ENCODE peak calls at places on chromosomes 1 and 21, in ten cellular contexts. X is effector memory CD4-positive, alpha-beta T cell; F is lung; B is CD4-positive, alpha-beta memory T cell; A is CD8-positive, alpha-beta T cell; W is lower lobe of right lung; O is thoracic aorta; D is cardiac muscle cell; T is A549; E is BE2C. V is an unnamed sample. For H3K9me3 and H3K4me1, the result is how much of the 10 kb centered on the place peaks cover.

GRCh38 chr1:162357681-162358266 is 18.9 kb downstream of the SPATA46 start:
- DNase-seq in X (no peak), D (peak), E (peak), T (peak), W (no peak), A (no peak), O (no peak), F (no peak), B (no peak), V (peak)

GRCh38 chr1:170012920-170013319 is 61.6 kb downstream of the KIFAP3 start:
- DNase-seq in D (no peak), W (no peak), X (no peak), B (no peak), E (no peak), O (no peak), F (no peak), A (no peak), T (no peak), V (no peak)

GRCh38 chr1:203163891-203164635 is 11.6 kb downstream of the MYBPH start:
- DNase-seq in W (peak), A (no peak), F (no peak), X (no peak), O (no peak), D (no peak), B (no peak), T (no peak), E (no peak), V (no peak)

GRCh38 chr1:202221911-202222909 is 28.6 kb downstream of the LGR6 start:
- DNase-seq in X (no peak), T (no peak), W (no peak), E (no peak), O (no peak), D (no peak), B (no peak), F (no peak), A (no peak), V (no peak)

GRCh38 chr1:63326106-63326472 is 3.7 kb downstream of the FOXD3 start:
- DNase-seq in X (no peak), O (no peak), B (no peak), D (no peak), F (no peak), E (no peak), A (no peak), T (no peak), W (no peak), V (no peak)

GRCh38 chr1:200323856-200324400 is 85.9 kb downstream of the ZNF281 start:
- DNase-seq in W (no peak), A (no peak), F (peak), E (no peak), B (no peak), T (no peak), O (no peak), D (no peak), X (no peak), V (peak)

GRCh38 chr1:76240321-76240720 is 165.8 kb downstream of the ST6GALNAC3 start:
- DNase-seq in F (no peak), X (no peak), B (no peak), O (no peak), W (no peak), A (no peak), E (peak), D (no peak), T (no peak), V (no peak)

GRCh38 chr1:22290611-22291010 is 147.7 kb upstream of the WNT4 start:
- DNase-seq in B (no peak), A (no peak), E (no peak), D (no peak), W (no peak), O (no peak), F (no peak), T (no peak), X (no peak), V (no peak)

GRCh38 chr1:209199822-209200221 is 383.7 kb upstream of the CAMK1G start:
- DNase-seq in E (no peak), A (no peak), X (no peak), T (no peak), B (no peak), O (no peak), D (peak), F (no peak), W (no peak), V (no peak)

GRCh38 chr21:9741343-9741742 is 780.0 kb upstream of the TPTE start:
- DNase-seq in F (peak), W (no peak), O (no peak), E (no peak), B (no peak), D (no peak), X (no peak), T (no peak), A (no peak), V (no peak)
- H3K9me3 ChIP-seq in F (under half), W (under half), O (under half), E (under half), B (under half), D (under half), X (under half), T (under half), A (under half), V (under half)

DNA sequence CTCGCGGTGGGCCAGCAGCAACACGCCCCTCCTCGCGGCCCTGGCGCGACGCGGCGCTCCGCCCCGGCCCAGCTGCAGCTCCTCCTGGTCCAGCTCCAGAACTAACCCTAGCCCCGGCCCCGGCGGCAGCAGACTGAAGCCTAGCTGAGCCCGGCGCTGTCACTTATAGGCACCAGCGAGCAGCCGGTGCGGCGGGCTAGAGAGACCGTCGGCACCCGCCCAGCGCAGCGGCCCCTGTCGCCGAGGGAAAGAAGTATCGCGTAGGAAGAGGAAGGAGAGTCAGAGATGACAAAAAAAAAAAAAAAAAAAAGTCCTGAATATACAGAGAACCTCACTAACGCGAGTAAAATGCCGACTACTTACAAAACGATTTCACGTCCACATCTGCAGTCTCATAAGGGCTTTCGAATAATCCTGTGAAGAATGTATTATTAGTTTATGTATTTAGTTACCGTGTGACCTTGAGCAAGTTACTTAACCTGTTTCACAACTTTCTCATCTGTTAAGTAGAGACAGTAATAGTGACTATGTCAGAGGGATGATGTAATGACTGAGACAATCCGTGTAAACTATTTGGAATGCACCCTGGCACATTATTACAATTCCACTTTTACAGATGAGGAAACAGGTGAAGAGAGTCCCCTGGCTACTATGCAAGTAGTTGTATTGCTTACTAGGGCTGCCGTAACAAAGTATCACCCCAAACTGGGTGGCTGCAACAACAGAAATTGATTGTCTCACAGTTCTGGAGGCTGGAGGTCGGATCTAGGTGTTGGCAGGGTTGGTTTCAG is at the start of gene SLC9A1:
- DNase-seq in T (peak), E (peak), A (peak), W (peak), D (peak), F (peak), B (peak), X (peak), O (peak), V (peak)
- H3K4me1 ChIP-seq in T (under half), E (under half), A (under half), W (half or more), D (under half), F (under half), B (under half), X (under half), O (under half), V (under half)

GRCh38 chr1:244735404-244735803 is 82.5 kb downstream of the DESI2 start:
- DNase-seq in D (no peak), E (no peak), O (no peak), F (no peak), T (peak), W (no peak), A (no peak), B (no peak), X (no peak), V (no peak)
- H3K9me3 ChIP-seq in D (under half), E (under half), O (under half), F (under half), T (under half), W (under half), A (under half), B (under half), X (under half), V (under half)

GRCh38 chr1:154863702-154864174 is 6.3 kb downstream of the KCNN3 start:
- DNase-seq in E (peak), W (no peak), B (peak), O (no peak), A (no peak), X (no peak), D (peak), F (no peak), T (peak), V (no peak)
- H3K4me1 ChIP-seq in E (under half), W (under half), B (under half), O (under half), A (under half), X (under half), D (under half), F (under half), T (under half), V (under half)

DNA sequence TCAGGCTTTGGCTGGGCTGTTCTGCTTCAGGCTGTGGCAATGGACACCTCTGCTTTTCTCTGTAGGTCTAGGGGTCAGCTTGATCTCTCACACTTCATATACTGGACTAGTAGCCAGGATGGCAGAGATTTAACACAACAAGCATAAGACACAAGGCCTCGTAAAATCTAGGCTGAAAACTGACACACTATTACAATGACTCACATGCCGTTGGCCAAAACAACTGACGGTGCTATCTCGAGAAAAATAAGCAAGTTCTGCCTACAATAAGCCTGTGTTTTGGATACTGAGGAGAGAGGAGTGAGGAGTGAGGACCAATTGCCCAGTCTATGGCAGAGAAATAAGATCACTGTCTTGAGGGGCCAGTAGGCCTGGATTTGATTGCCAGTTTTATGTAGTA is 840.7 kb upstream of the ADAMTS5 start:
- DNase-seq in B (no peak), T (no peak), E (no peak), O (no peak), A (no peak), W (no peak), D (no peak), X (no peak), F (no peak), V (no peak)
- H3K9me3 ChIP-seq in B (under half), T (under half), E (under half), O (under half), A (under half), W (under half), D (under half), X (under half), F (under half), V (under half)

V was measured in adipocyte.